ENCODE peak calls at places on chromosomes 2 and 18, in six cellular contexts. V is cardiac fibroblast, E is psoas muscle, L is pancreas, U is HFF-Myc, D is AG04450. H is an unnamed sample.

GRCh38 chr2:179532890-179533289 is 268.3 kb upstream of the SESTD1 start:
- DNase-seq in U (no peak), L (no peak), D (no peak), E (no peak), V (peak), H (no peak)

GRCh38 chr18:3671181-3671580 is 221.2 kb downstream of the TGIF1 start:
- DNase-seq in V (no peak), E (no peak), U (no peak), L (no peak), D (no peak), H (no peak)

GRCh38 chr18:26495267-26495666 is 53.1 kb downstream of the KCTD1 start:
- DNase-seq in E (peak), D (no peak), V (no peak), L (no peak), U (no peak), H (no peak)

GRCh38 chr2:47941936-47942335 is 35.6 kb upstream of the FBXO11 start:
- DNase-seq in E (no peak), L (no peak), U (no peak), V (no peak), D (no peak), H (no peak)

GRCh38 chr2:157443795-157444642 is at the start of gene CYTIP:
- DNase-seq in U (no peak), L (peak), E (no peak), V (no peak), D (no peak), H (no peak)

GRCh38 chr2:100819365-100820345 is at the start of gene NPAS2:
- DNase-seq in D (no peak), V (peak), L (peak), U (no peak), E (peak), H (no peak)

GRCh38 chr2:152445791-152446201 is 110.8 kb downstream of the FMNL2 start:
- DNase-seq in D (peak), U (peak), L (no peak), E (no peak), V (peak), H (peak)

GRCh38 chr2:61762292-61762691 is 91.6 kb downstream of the FAM161A start:
- DNase-seq in L (no peak), V (peak), U (no peak), E (no peak), D (no peak), H (no peak)

GRCh38 chr2:108612514-108613183 is 78.4 kb downstream of the LIMS1 start:
- DNase-seq in V (no peak), L (no peak), D (no peak), U (no peak), E (no peak), H (no peak)

GRCh38 chr2:56132138-56132537 is 51.7 kb upstream of the CCDC85A start:
- DNase-seq in E (no peak), L (no peak), V (peak), D (peak), U (peak), H (peak)

GRCh38 chr2:60780741-60781140 is 24.7 kb downstream of the PAPOLG start:
- DNase-seq in E (no peak), L (no peak), U (no peak), D (no peak), V (no peak), H (no peak)

GRCh38 chr2:46148369-46148736 is 148.9 kb upstream of the EPAS1 start:
- DNase-seq in D (no peak), V (no peak), E (no peak), U (no peak), L (no peak), H (no peak)

GRCh38 chr2:163132850-163133249 is 294.3 kb upstream of the KCNH7 start:
- DNase-seq in E (no peak), L (no peak), U (no peak), V (peak), D (no peak), H (no peak)

GRCh38 chr2:187581125-187581896 is 27.1 kb upstream of the TFPI start:
- DNase-seq in V (peak), E (no peak), D (no peak), L (no peak), U (peak), H (no peak)

GRCh38 chr18:13517369-13517768 is 209.0 kb downstream of the FAM210A start:
- DNase-seq in V (no peak), D (no peak), L (no peak), U (no peak), E (no peak), H (no peak)

GRCh38 chr2:234880551-234881211 is 71.1 kb upstream of the SH3BP4 start:
- DNase-seq in L (peak), V (peak), U (peak), D (peak), E (no peak), H (peak)

GRCh38 chr18:57164401-57164800 is 17.5 kb downstream of the BOD1L2 start:
- DNase-seq in L (no peak), E (no peak), D (no peak), V (no peak), U (no peak), H (no peak)

GRCh38 chr18:59514193-59514592 is 155.1 kb upstream of the LMAN1 start:
- DNase-seq in V (peak), L (no peak), E (peak), D (no peak), U (no peak), H (peak)

GRCh38 chr2:180892081-180892480 is 88.3 kb upstream of the UBE2E3 start:
- DNase-seq in U (no peak), V (no peak), L (no peak), E (no peak), D (no peak), H (no peak)

GRCh38 chr2:215430528-215431187 is 5.2 kb downstream of the FN1 start:
- DNase-seq in D (no peak), V (peak), E (no peak), L (no peak), U (no peak), H (peak)

GRCh38 chr18:26089247-26090129 is 925 bp downstream of the SS18 start:
- DNase-seq in U (no peak), V (peak), E (no peak), L (no peak), D (peak), H (no peak)

GRCh38 chr2:163259489-163259888 is 420.9 kb upstream of the KCNH7 start:
- DNase-seq in V (no peak), D (no peak), L (no peak), U (no peak), E (no peak), H (no peak)

GRCh38 chr2:26243643-26244478 is 571 bp downstream of the HADHA start:
- DNase-seq in E (no peak), D (no peak), U (no peak), L (no peak), V (peak), H (no peak)

GRCh38 chr2:121197369-121198091 is 87.5 kb downstream of the TFCP2L1 start:
- DNase-seq in L (no peak), U (peak), E (peak), D (no peak), V (peak), H (no peak)

GRCh38 chr2:28810384-28811285 is at the start of gene SPDYA:
- DNase-seq in E (peak), D (no peak), U (peak), L (peak), V (peak), H (no peak)

GRCh38 chr2:113826346-113827285 is 63.3 kb upstream of the ACTR3 start:
- DNase-seq in U (no peak), D (no peak), V (no peak), L (no peak), E (no peak), H (no peak)

GRCh38 chr2:239193426-239193825 is 207.4 kb downstream of the HDAC4 start:
- DNase-seq in E (no peak), V (no peak), U (no peak), D (no peak), L (peak), H (no peak)

GRCh38 chr2:198135481-198135934 is 331.1 kb downstream of the PLCL1 start:
- DNase-seq in L (no peak), E (no peak), V (peak), U (no peak), D (no peak), H (no peak)

GRCh38 chr2:74745766-74746165 is 88.2 kb upstream of the HK2 start:
- DNase-seq in U (no peak), L (no peak), D (no peak), E (no peak), V (no peak), H (no peak)

GRCh38 chr2:18209934-18210639 is 331.6 kb downstream of the KCNS3 start:
- DNase-seq in U (no peak), V (peak), E (no peak), D (peak), L (no peak), H (peak)

GRCh38 chr18:74963820-74964446 is 245.0 kb downstream of the PTGR3 start:
- DNase-seq in E (no peak), U (peak), D (no peak), L (peak), V (peak), H (no peak)

GRCh38 chr18:26477828-26478466 is 70.4 kb downstream of the KCTD1 start:
- DNase-seq in L (no peak), U (no peak), V (no peak), D (no peak), E (no peak), H (no peak)

GRCh38 chr2:226795281-226796011 is 4.2 kb downstream of the IRS1 start:
- DNase-seq in V (peak), D (no peak), L (no peak), U (no peak), E (peak), H (no peak)

GRCh38 chr2:239587836-239588235 is 187.0 kb upstream of the HDAC4 start:
- DNase-seq in D (no peak), U (no peak), V (no peak), L (no peak), E (no peak), H (no peak)

GRCh38 chr2:119283873-119284331 is 60.3 kb downstream of the STEAP3 start:
- DNase-seq in V (peak), D (no peak), U (peak), E (peak), L (peak), H (peak)

GRCh38 chr2:33256162-33256755 is 220.2 kb upstream of the RASGRP3 start:
- DNase-seq in E (no peak), V (no peak), L (no peak), D (no peak), U (no peak), H (no peak)

GRCh38 chr2:241199286-241199685 is 10.8 kb downstream of the ANO7 start:
- DNase-seq in E (no peak), L (no peak), U (no peak), V (no peak), D (no peak), H (no peak)

GRCh38 chr2:101830555-101830954 is 133.0 kb downstream of the MAP4K4 start:
- DNase-seq in V (peak), U (no peak), D (no peak), E (no peak), L (no peak), H (peak)

GRCh38 chr2:236855176-236855865 is 230.4 kb upstream of the COPS8 start:
- DNase-seq in D (no peak), U (no peak), L (no peak), V (no peak), E (no peak), H (no peak)

GRCh38 chr2:5877360-5877759 is 185.2 kb downstream of the SOX11 start:
- DNase-seq in D (peak), E (no peak), L (no peak), V (no peak), U (no peak), H (peak)
- H3K4me3 ChIP-seq in D (no peak), E (no peak), L (no peak), V (no peak), U (no peak), H (no peak)

GRCh38 chr2:88841224-88841929 is 149.9 kb downstream of the RPIA start:
- DNase-seq in U (no peak), D (no peak), L (no peak), E (no peak), V (no peak), H (no peak)
- H3K4me3 ChIP-seq in U (no peak), D (no peak), L (no peak), E (no peak), V (no peak), H (no peak)

DNA sequence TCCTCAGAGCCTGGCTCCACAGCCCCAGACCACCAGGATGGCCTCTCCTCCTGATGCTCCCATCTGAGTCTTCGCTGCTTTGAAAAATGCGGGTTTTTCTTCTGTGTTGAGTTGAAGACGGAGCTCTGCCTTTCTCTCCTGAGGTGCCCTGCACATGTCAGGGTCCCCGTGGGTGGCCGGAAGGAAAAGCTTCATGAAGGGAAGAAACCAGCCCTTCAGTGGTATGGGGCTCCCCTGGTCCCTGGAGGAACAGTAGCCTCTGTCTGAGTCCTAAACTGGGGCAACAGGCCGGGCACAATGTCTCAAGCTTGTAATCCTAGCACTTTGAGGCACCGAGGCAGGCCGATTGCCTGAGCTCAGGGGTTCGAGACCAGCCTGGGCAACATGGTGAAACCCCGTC is 54.7 kb upstream of the CAB39 start:
- DNase-seq in L (no peak), U (no peak), V (no peak), E (no peak), D (no peak), H (no peak)
- H3K4me3 ChIP-seq in L (no peak), U (no peak), V (no peak), E (no peak), D (no peak), H (no peak)

GRCh38 chr2:124027182-124027581 is 2.1 kb downstream of the CNTNAP5 start:
- DNase-seq in E (no peak), D (no peak), U (peak), V (peak), L (no peak), H (no peak)
- H3K4me3 ChIP-seq in E (no peak), D (no peak), U (no peak), V (no peak), L (no peak), H (no peak)

DNA sequence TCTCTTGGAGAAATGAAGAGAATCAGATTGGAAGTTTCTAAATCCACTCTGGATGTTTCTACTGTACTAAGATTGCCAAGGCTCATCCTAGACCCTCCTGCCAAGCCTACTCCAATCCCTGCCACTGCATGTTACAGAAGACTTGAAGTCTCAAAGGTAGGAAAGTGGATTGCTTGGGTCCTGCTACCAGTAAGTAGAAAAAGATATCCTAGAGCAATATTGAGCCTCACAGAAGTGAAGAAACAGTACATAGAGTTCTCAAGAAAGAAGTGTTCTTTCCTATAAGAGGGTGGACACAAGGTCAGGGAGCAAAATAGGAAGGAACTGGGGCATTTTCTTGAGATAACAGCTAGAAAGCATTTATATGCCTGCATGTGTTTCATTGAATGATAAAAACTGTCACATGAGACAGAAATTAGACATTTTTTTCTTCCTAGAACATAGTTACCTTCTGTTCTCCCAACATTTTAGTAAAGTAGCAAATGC is 232.9 kb downstream of the RBM43 start:
- DNase-seq in D (no peak), U (no peak), V (no peak), E (no peak), L (no peak), H (no peak)
- H3K4me3 ChIP-seq in D (no peak), U (no peak), V (no peak), E (no peak), L (no peak), H (no peak)